ENCODE peak calls at places on chromosomes 11 and 22, in eight cellular contexts. X is NCI-H2081; V is aorta; H is ureter; M is SW 1271; A is kidney tubule cell; D is T-helper 2 cell treated with Interferon-gamma antibody and Interleukin-4, amounts not matched to agents 5 μg/mL and 100 μg/mL, for 36 hours; L is activated CD8-positive, alpha-beta memory T cell treated with anti-CD3 and anti-CD28 coated beads, Interleukin-2, amount 50 U/mL, for 4 hours. B is an unnamed sample.
A peak's percentile ranks its signal among the peaks of the same experiment; 100 is the strongest.

GRCh38 chr22:45867118-45867905 is 109.7 kb downstream of the WNT7B start:
- DNase-seq in X (no peak), V (no peak), H (no peak), M (no peak), A (peak; percentile 37), D (no peak), L (no peak), B (no peak)

GRCh38 chr22:50184004-50184461 is 1.7 kb upstream of the TRABD start:
- DNase-seq in X (no peak), V (peak; percentile 82), H (peak; percentile 83), M (peak; percentile 16), A (peak; percentile 30), D (no peak), L (no peak), B (peak; percentile 53)

GRCh38 chr11:70668204-70669202 is 270.2 kb downstream of the CTTN start:
- DNase-seq in X (no peak), V (no peak), H (no peak), M (no peak), A (peak; percentile 55), D (no peak), L (no peak), B (no peak)

GRCh38 chr11:61978703-61979661 is 11.5 kb upstream of the FTH1 start:
- DNase-seq in X (no peak), V (peak; percentile 49), H (no peak), M (no peak), A (no peak), D (no peak), L (no peak), B (no peak)

GRCh38 chr11:34840736-34841386 is 75.3 kb downstream of the APIP start:
- DNase-seq in X (no peak), V (peak; percentile 48), H (no peak), M (peak; percentile 28), A (peak; percentile 51), D (no peak), L (no peak), B (no peak)

GRCh38 chr22:46454233-46454909 is 83.0 kb downstream of the CELSR1 start:
- DNase-seq in X (no peak), V (no peak), H (no peak), M (no peak), A (no peak), D (no peak), L (no peak), B (no peak)

GRCh38 chr11:60848714-60849151 is 6.8 kb downstream of the CCDC86 start:
- DNase-seq in X (no peak), V (no peak), H (no peak), M (no peak), A (no peak), D (no peak), L (no peak), B (no peak)

GRCh38 chr22:38017272-38017920 is 33.0 kb upstream of the SOX10 start:
- DNase-seq in X (no peak), V (peak; percentile 94), H (peak; percentile 87), M (no peak), A (peak; percentile 43), D (no peak), L (no peak), B (no peak)

GRCh38 chr11:110196241-110196754 is 100.1 kb downstream of the RDX start:
- DNase-seq in X (no peak), V (no peak), H (no peak), M (peak; percentile 87), A (peak; percentile 89), D (no peak), L (no peak), B (peak; percentile 63)

GRCh38 chr11:68843703-68844312 is 2.1 kb upstream of the CPT1A start:
- DNase-seq in X (peak; percentile 46), V (peak; percentile 79), H (peak; percentile 81), M (no peak), A (peak; percentile 85), D (peak; percentile 75), L (peak; percentile 75), B (no peak)

GRCh38 chr22:40819741-40820140 is 595 bp upstream of the SLC25A17 start:
- DNase-seq in X (no peak), V (no peak), H (no peak), M (no peak), A (no peak), D (no peak), L (no peak), B (no peak)

GRCh38 chr11:111978028-111978771 is 41.1 kb downstream of the DIXDC1 start:
- DNase-seq in X (no peak), V (peak; percentile 74), H (peak; percentile 75), M (no peak), A (no peak), D (no peak), L (no peak), B (peak; percentile 87)

GRCh38 chr11:33021937-33022336 is 6.3 kb downstream of the DEPDC7 start:
- DNase-seq in X (no peak), V (no peak), H (no peak), M (no peak), A (no peak), D (no peak), L (no peak), B (no peak)

GRCh38 chr11:128630367-128631230 is 43.2 kb upstream of the ETS1 start:
- DNase-seq in X (peak; percentile 93), V (peak; percentile 95), H (peak; percentile 92), M (peak; percentile 77), A (peak; percentile 85), D (peak; percentile 79), L (peak; percentile 92), B (peak; percentile 59)

GRCh38 chr22:17911312-17911705 is 113.1 kb downstream of the MICAL3 start:
- DNase-seq in X (no peak), V (no peak), H (no peak), M (no peak), A (no peak), D (no peak), L (no peak), B (no peak)

GRCh38 chr11:13384837-13385417 is 78.1 kb downstream of the BTBD10 start:
- DNase-seq in X (peak; percentile 11), V (no peak), H (no peak), M (peak; percentile 56), A (peak; percentile 58), D (no peak), L (peak; percentile 17), B (peak; percentile 35)

GRCh38 chr11:15926071-15926470 is 430.3 kb downstream of the SOX6 start:
- DNase-seq in X (no peak), V (no peak), H (peak; percentile 2), M (no peak), A (no peak), D (no peak), L (no peak), B (no peak)

GRCh38 chr11:103609117-103610066 is 427.0 kb upstream of the DDI1 start:
- DNase-seq in X (no peak), V (no peak), H (no peak), M (peak; percentile 98), A (peak; percentile 97), D (no peak), L (no peak), B (peak; percentile 88)

GRCh38 chr11:72683782-72684200 is 9.6 kb upstream of the PDE2A start:
- DNase-seq in X (peak; percentile 32), V (peak; percentile 72), H (peak; percentile 67), M (peak; percentile 43), A (peak; percentile 45), D (peak; percentile 50), L (peak; percentile 70), B (peak; percentile 86)

GRCh38 chr11:11396290-11397042 is 43.4 kb upstream of the CSNK2A3 start:
- DNase-seq in X (no peak), V (no peak), H (no peak), M (no peak), A (peak; percentile 92), D (no peak), L (no peak), B (no peak)

GRCh38 chr22:37907036-37907954 is 1.2 kb downstream of the MICALL1 start:
- DNase-seq in X (no peak), V (no peak), H (no peak), M (no peak), A (no peak), D (no peak), L (no peak), B (no peak)

GRCh38 chr11:63537293-63538101 is 889 bp downstream of the PLAAT4 start:
- DNase-seq in X (peak; percentile 37), V (peak; percentile 87), H (peak; percentile 88), M (no peak), A (peak; percentile 28), D (no peak), L (no peak), B (no peak)

GRCh38 chr22:37601540-37602442 is 6.8 kb upstream of the GGA1 start:
- DNase-seq in X (no peak), V (no peak), H (no peak), M (no peak), A (peak; percentile 89), D (no peak), L (no peak), B (peak; percentile 24)

GRCh38 chr22:37330200-37331033 is 48.1 kb downstream of the CYTH4 start:
- DNase-seq in X (no peak), V (no peak), H (no peak), M (peak; percentile 35), A (peak; percentile 95), D (peak; percentile 39), L (no peak), B (no peak)

GRCh38 chr22:31244044-31244942 is 32.2 kb downstream of the LIMK2 start:
- DNase-seq in X (no peak), V (peak; percentile 77), H (no peak), M (peak; percentile 29), A (peak; percentile 88), D (no peak), L (no peak), B (peak; percentile 69)

GRCh38 chr11:110777765-110778164 is 65.5 kb upstream of the ARHGAP20 start:
- DNase-seq in X (no peak), V (peak; percentile 56), H (no peak), M (no peak), A (peak; percentile 33), D (no peak), L (no peak), B (no peak)

GRCh38 chr11:10456519-10456918 is 1.5 kb downstream of the AMPD3 start:
- DNase-seq in X (no peak), V (no peak), H (no peak), M (no peak), A (no peak), D (no peak), L (no peak), B (no peak)

GRCh38 chr11:30585067-30585891 is 874 bp downstream of the MPPED2 start:
- DNase-seq in X (no peak), V (peak; percentile 73), H (peak; percentile 53), M (no peak), A (peak; percentile 12), D (no peak), L (peak; percentile 16), B (no peak)

GRCh38 chr11:87778341-87778740 is 396.9 kb downstream of the RAB38 start:
- DNase-seq in X (no peak), V (no peak), H (no peak), M (no peak), A (no peak), D (no peak), L (no peak), B (no peak)

B was measured in HTR-8/SVneo.